ENCODE peak calls at places on chromosomes 4 and X, in five cellular contexts. One of them, this sample, is unnamed.

GRCh38 chrX:24014388-24015018 is 12.5 kb downstream of the KLHL15 start:
- DNase-seq in suprapubic skin: no peak
- DNase-seq in transverse colon: no peak
- DNase-seq in stomach: no peak
- DNase-seq in K562: no peak
- DNase-seq in this sample: no peak

GRCh38 chr4:139763668-139764067 is 98.0 kb downstream of the MGST2 start:
- DNase-seq in suprapubic skin: peak; percentile 16
- DNase-seq in transverse colon: no peak
- DNase-seq in stomach: no peak
- DNase-seq in K562: no peak
- DNase-seq in this sample: no peak

GRCh38 chr4:56506110-56506705 is 617 bp downstream of the ARL9 start:
- DNase-seq in suprapubic skin: no peak
- DNase-seq in transverse colon: no peak
- DNase-seq in stomach: no peak
- DNase-seq in K562: no peak
- DNase-seq in this sample: no peak

GRCh38 chr4:110637408-110638131 is 14.7 kb upstream of the PITX2 start:
- DNase-seq in suprapubic skin: no peak
- DNase-seq in transverse colon: no peak
- DNase-seq in stomach: no peak
- DNase-seq in K562: no peak
- DNase-seq in this sample: no peak

GRCh38 chr4:169121920-169122319 is 111.9 kb upstream of the CBR4 start:
- DNase-seq in suprapubic skin: no peak
- DNase-seq in transverse colon: no peak
- DNase-seq in stomach: no peak
- DNase-seq in K562: no peak
- DNase-seq in this sample: no peak

GRCh38 chr4:118969359-118969758 is 80.7 kb downstream of the SYNPO2 start:
- DNase-seq in suprapubic skin: no peak
- DNase-seq in transverse colon: peak; percentile 35
- DNase-seq in stomach: peak; percentile 36
- DNase-seq in K562: no peak
- DNase-seq in this sample: peak; percentile 90

GRCh38 chrX:29308726-29309125 is 721.5 kb downstream of the IL1RAPL1 start:
- DNase-seq in suprapubic skin: no peak
- DNase-seq in transverse colon: no peak
- DNase-seq in stomach: no peak
- DNase-seq in K562: no peak
- DNase-seq in this sample: no peak

GRCh38 chr4:174928174-174928573 is 10.0 kb downstream of the ADAM29 start:
- DNase-seq in suprapubic skin: no peak
- DNase-seq in transverse colon: peak; percentile 13
- DNase-seq in stomach: no peak
- DNase-seq in K562: no peak
- DNase-seq in this sample: no peak

GRCh38 chr4:33709247-33709646 is 2535.1 kb downstream of the ARAP2 start:
- DNase-seq in suprapubic skin: no peak
- DNase-seq in transverse colon: no peak
- DNase-seq in stomach: no peak
- DNase-seq in K562: no peak
- DNase-seq in this sample: no peak

GRCh38 chrX:138877746-138878145 is 166.2 kb upstream of the FGF13 start:
- DNase-seq in suprapubic skin: no peak
- DNase-seq in transverse colon: no peak
- DNase-seq in stomach: no peak
- DNase-seq in K562: no peak
- DNase-seq in this sample: no peak

GRCh38 chr4:67575232-67575888 is 16.8 kb downstream of the STAP1 start:
- DNase-seq in suprapubic skin: no peak
- DNase-seq in transverse colon: no peak
- DNase-seq in stomach: no peak
- DNase-seq in K562: peak; percentile 36
- DNase-seq in this sample: no peak

GRCh38 chr4:189117426-189117825 is 823.2 kb upstream of the FRG1 start:
- DNase-seq in suprapubic skin: no peak
- DNase-seq in transverse colon: no peak
- DNase-seq in stomach: no peak
- DNase-seq in K562: no peak
- DNase-seq in this sample: no peak

GRCh38 chr4:95129036-95129435 is 371.3 kb downstream of the BMPR1B start:
- DNase-seq in suprapubic skin: no peak
- DNase-seq in transverse colon: no peak
- DNase-seq in stomach: no peak
- DNase-seq in K562: no peak
- DNase-seq in this sample: no peak

GRCh38 chrX:68045008-68045577 is 388.2 kb downstream of the OPHN1 start:
- DNase-seq in suprapubic skin: no peak
- DNase-seq in transverse colon: no peak
- DNase-seq in stomach: no peak
- DNase-seq in K562: no peak
- DNase-seq in this sample: no peak

GRCh38 chr4:109977854-109978501 is 65.3 kb downstream of the EGF start:
- DNase-seq in suprapubic skin: no peak
- DNase-seq in transverse colon: no peak
- DNase-seq in stomach: no peak
- DNase-seq in K562: peak; percentile 19
- DNase-seq in this sample: no peak

GRCh38 chr4:156516698-156517097 is 454.9 kb downstream of the PDGFC start:
- DNase-seq in suprapubic skin: no peak
- DNase-seq in transverse colon: no peak
- DNase-seq in stomach: no peak
- DNase-seq in K562: no peak
- DNase-seq in this sample: no peak

GRCh38 chr4:89712141-89712540 is 124.8 kb downstream of the SNCA start:
- DNase-seq in suprapubic skin: no peak
- DNase-seq in transverse colon: no peak
- DNase-seq in stomach: no peak
- DNase-seq in K562: no peak
- DNase-seq in this sample: no peak

GRCh38 chrX:138756234-138756633 is 44.7 kb upstream of the FGF13 start:
- DNase-seq in suprapubic skin: no peak
- DNase-seq in transverse colon: no peak
- DNase-seq in stomach: no peak
- DNase-seq in K562: no peak
- DNase-seq in this sample: no peak

GRCh38 chr4:37392540-37393255 is 148.2 kb downstream of the NWD2 start:
- DNase-seq in suprapubic skin: peak; percentile 72
- DNase-seq in transverse colon: peak; percentile 23
- DNase-seq in stomach: peak; percentile 50
- DNase-seq in K562: no peak
- DNase-seq in this sample: peak; percentile 70

GRCh38 chr4:8853249-8853648 is 18.4 kb downstream of the HMX1 start:
- DNase-seq in suprapubic skin: no peak
- DNase-seq in transverse colon: no peak
- DNase-seq in stomach: no peak
- DNase-seq in K562: peak; percentile 26
- DNase-seq in this sample: no peak

GRCh38 chr4:112515278-112516075 is 503 bp downstream of the NEUROG2 start:
- DNase-seq in suprapubic skin: no peak
- DNase-seq in transverse colon: no peak
- DNase-seq in stomach: no peak
- DNase-seq in K562: peak; percentile 30
- DNase-seq in this sample: no peak

GRCh38 chrX:32998776-32999175 is 212.6 kb downstream of the DMD start:
- DNase-seq in suprapubic skin: no peak
- DNase-seq in transverse colon: no peak
- DNase-seq in stomach: no peak
- DNase-seq in K562: no peak
- DNase-seq in this sample: no peak

GRCh38 chr4:165360041-165360782 is 18.6 kb upstream of the CPE start:
- DNase-seq in suprapubic skin: no peak
- DNase-seq in transverse colon: no peak
- DNase-seq in stomach: no peak
- DNase-seq in K562: no peak
- DNase-seq in this sample: no peak

GRCh38 chr4:150283689-150284088 is 205.4 kb downstream of the DCLK2 start:
- DNase-seq in suprapubic skin: no peak
- DNase-seq in transverse colon: no peak
- DNase-seq in stomach: no peak
- DNase-seq in K562: no peak
- DNase-seq in this sample: no peak

GRCh38 chrX:45768666-45769065 is 568.0 kb upstream of the DIPK2B start:
- DNase-seq in suprapubic skin: no peak
- DNase-seq in transverse colon: no peak
- DNase-seq in stomach: no peak
- DNase-seq in K562: no peak
- DNase-seq in this sample: no peak

DNA sequence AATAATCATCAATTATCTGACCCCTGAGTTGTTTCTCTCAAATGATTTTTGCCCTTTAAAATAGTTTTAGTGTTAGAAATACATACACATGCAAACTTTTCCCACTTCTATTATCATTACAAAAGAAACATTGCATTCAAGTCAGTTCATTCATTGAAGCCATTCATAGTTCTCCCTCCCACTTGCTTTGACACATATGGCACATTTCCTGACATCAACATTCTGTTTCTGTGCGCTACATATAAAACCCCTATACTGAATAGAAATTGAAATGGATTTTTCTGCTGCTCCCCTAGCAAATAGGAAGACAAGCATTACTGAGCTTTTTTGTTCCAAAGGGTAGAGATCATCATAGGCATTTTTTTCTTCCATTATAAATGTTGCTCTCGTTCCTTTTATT is 497.9 kb upstream of the PCDH10 start:
- DNase-seq in suprapubic skin: no peak
- DNase-seq in transverse colon: no peak
- DNase-seq in stomach: no peak
- DNase-seq in K562: no peak
- DNase-seq in this sample: no peak
- TF ChIP-seq EP300 in suprapubic skin: no peak
- TF ChIP-seq EP300 in transverse colon: no peak
- TF ChIP-seq EP300 in stomach: no peak
- TF ChIP-seq EP300 in K562: no peak
- TF ChIP-seq EP300 in this sample: no peak

GRCh38 chr4:185554243-185555126 is 19.2 kb upstream of the PDLIM3 start:
- DNase-seq in suprapubic skin: no peak
- DNase-seq in transverse colon: no peak
- DNase-seq in stomach: no peak
- DNase-seq in K562: no peak
- DNase-seq in this sample: no peak
- TF ChIP-seq POLR2A in suprapubic skin: no peak
- TF ChIP-seq POLR2A in transverse colon: no peak
- TF ChIP-seq POLR2A in stomach: no peak
- TF ChIP-seq POLR2A in K562: no peak
- TF ChIP-seq POLR2A in this sample: no peak

DNA sequence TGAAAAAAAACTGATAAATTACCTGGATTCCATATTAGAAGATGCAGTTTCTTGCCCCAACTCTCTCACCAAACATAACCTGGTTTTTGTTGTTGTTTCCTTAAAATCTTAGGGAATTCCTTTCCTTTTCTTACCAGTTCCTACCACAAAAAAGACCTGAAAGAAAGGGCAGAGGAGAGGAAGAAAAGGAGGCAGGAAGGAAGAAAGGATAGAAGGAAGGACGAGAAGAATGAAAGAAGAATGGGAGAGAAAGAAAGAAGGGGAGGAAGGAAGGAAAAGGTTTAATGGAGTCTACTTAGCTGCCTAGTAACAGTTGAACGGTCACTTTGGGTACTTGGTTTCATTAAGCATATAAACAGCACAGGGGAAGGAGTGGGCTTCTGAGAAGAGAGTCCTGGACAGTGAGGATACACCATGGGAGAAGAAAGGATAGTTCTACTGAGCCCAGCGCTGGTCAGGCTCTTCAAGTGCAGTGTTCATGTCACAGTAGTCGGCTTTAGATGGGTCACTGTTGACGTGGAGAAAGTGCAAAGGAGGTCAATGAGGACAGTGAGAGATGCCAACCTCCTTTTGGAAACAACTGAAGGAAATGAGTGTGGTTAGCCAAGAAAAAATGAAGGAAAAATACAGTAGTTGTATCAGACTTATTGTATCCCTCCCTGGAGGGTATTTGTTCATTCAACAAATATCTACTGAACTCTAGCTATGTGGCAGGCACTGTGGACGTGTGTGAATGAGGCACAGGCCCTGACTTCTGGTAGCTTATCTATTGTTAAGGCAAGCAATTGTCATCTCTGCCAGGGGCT is 1.1 kb upstream of the CHIC2 start:
- DNase-seq in suprapubic skin: no peak
- DNase-seq in transverse colon: no peak
- DNase-seq in stomach: no peak
- DNase-seq in K562: no peak
- DNase-seq in this sample: no peak
- TF ChIP-seq POLR2AphosphoS5 in suprapubic skin: peak; percentile 25
- TF ChIP-seq POLR2AphosphoS5 in transverse colon: no peak
- TF ChIP-seq POLR2AphosphoS5 in stomach: no peak
- TF ChIP-seq POLR2AphosphoS5 in K562: no peak
- TF ChIP-seq POLR2AphosphoS5 in this sample: no peak

GRCh38 chr4:142158980-142159379 is 522.6 kb downstream of the IL15 start:
- DNase-seq in suprapubic skin: no peak
- DNase-seq in transverse colon: no peak
- DNase-seq in stomach: no peak
- DNase-seq in K562: no peak
- DNase-seq in this sample: no peak
- TF ChIP-seq EP300 in suprapubic skin: no peak
- TF ChIP-seq EP300 in transverse colon: no peak
- TF ChIP-seq EP300 in stomach: no peak
- TF ChIP-seq EP300 in K562: no peak
- TF ChIP-seq EP300 in this sample: no peak

GRCh38 chr4:75940692-75941253 is at the start of gene NAAA:
- DNase-seq in suprapubic skin: peak; percentile 92
- DNase-seq in transverse colon: peak; percentile 93
- DNase-seq in stomach: peak; percentile 89
- DNase-seq in K562: peak; percentile 71
- DNase-seq in this sample: peak; percentile 92

GRCh38 chr4:75935628-75936027 is 5.2 kb downstream of the NAAA start:
- DNase-seq in suprapubic skin: no peak
- DNase-seq in transverse colon: no peak
- DNase-seq in stomach: no peak
- DNase-seq in K562: no peak
- DNase-seq in this sample: no peak

DNA sequence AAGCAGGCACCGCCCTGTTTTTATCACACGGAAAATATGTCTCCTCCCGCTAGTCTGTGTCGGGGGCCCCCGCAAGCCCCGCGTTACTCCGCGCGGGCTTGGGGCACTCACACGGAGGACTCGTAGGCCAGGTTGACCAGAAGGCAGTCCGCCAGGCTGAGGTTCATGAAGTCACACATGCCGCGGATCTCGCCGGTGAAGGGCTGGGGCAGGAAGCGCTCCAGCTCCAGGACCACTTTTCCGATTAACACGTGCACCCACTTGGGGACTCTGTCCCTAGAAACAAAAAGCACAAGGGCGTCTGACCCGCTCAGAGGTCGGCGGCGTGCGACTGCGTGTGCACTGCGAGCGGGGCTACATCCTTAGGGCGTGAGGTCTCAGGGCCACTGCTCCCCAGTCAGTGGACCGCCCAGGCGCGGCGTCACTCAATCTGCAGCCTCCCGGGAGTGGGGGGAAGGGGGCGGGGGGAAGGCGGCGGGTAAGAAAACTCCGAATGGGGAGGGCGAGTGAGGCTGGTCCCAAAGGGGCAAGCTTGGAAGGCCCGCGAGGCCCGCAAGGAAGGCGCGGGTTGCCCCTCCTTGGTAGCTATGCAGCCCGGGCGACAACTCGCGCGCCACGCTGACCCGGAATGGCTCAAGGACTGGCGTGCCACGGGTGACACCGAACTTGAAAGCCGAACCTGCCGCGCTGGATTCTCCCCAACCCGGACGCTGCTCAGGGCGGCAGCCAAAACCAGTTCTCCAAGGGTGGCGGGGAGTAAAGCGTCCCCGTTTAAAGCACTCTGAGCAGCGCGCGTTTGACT is 722 bp downstream of the NAAA start:
- DNase-seq in suprapubic skin: peak; percentile 88
- DNase-seq in transverse colon: peak; percentile 85
- DNase-seq in stomach: peak; percentile 71
- DNase-seq in K562: peak; percentile 84
- DNase-seq in this sample: peak; percentile 84
- TF ChIP-seq POLR2A in suprapubic skin: no peak
- TF ChIP-seq POLR2A in transverse colon: peak; percentile 53
- TF ChIP-seq POLR2A in stomach: no peak
- TF ChIP-seq POLR2A in K562: peak; percentile 59
- TF ChIP-seq POLR2A in this sample: no peak

This sample was measured in sigmoid colon.